ENCODE peak calls at places on chromosomes 7 and 10, in ten cellular contexts. A is OCI-LY7; Q is suprapubic skin; V is CD8-positive, alpha-beta T cell; T is lung; E is fibroblast of lung; C is breast epithelium; U is neural progenitor cell; D is hepatocyte; M is aorta. Y is an unnamed sample. For H3K4me1, the result is how much of the 10 kb centered on the place peaks cover.

GRCh38 chr7:102044984-102045673 is 227.7 kb downstream of the CUX1 start:
- DNase-seq in A (no peak), M (peak), D (peak), E (peak), T (no peak), V (no peak), Q (no peak), C (peak), U (peak), Y (no peak)

GRCh38 chr7:102077081-102077480 is 209.6 kb upstream of the SH2B2 start:
- DNase-seq in T (no peak), D (no peak), V (no peak), C (no peak), U (peak), M (no peak), Q (peak), A (peak), E (no peak), Y (no peak)

GRCh38 chr7:18855796-18856195 is 261.6 kb downstream of the TWIST1 start:
- DNase-seq in Q (no peak), T (no peak), D (no peak), M (no peak), V (no peak), U (no peak), A (no peak), C (no peak), E (peak), Y (no peak)

GRCh38 chr7:83629117-83629880 is 19.6 kb downstream of the SEMA3E start:
- DNase-seq in A (no peak), Q (no peak), U (peak), E (no peak), D (peak), V (no peak), T (no peak), M (peak), C (no peak), Y (no peak)

GRCh38 chr7:101172854-101173751 is 7.0 kb downstream of the NAT16 start:
- DNase-seq in A (no peak), D (peak), T (peak), U (no peak), Q (no peak), E (peak), M (peak), V (no peak), C (peak), Y (peak)

GRCh38 chr7:158735935-158736334 is 31.3 kb upstream of the NCAPG2 start:
- DNase-seq in T (peak), U (no peak), C (no peak), M (no peak), D (no peak), E (no peak), Q (no peak), A (no peak), V (no peak), Y (no peak)

GRCh38 chr10:5575482-5576153 is 50.9 kb downstream of the CALML3 start:
- DNase-seq in V (no peak), C (no peak), E (peak), A (peak), M (peak), T (no peak), D (peak), Q (no peak), U (no peak), Y (no peak)

GRCh38 chr7:81233208-81233940 is 314.5 kb upstream of the SEMA3C start:
- DNase-seq in E (no peak), D (no peak), C (no peak), U (no peak), Q (no peak), M (peak), A (no peak), T (no peak), V (no peak), Y (no peak)

GRCh38 chr7:69018200-69018599 is 580.1 kb upstream of the AUTS2 start:
- DNase-seq in Q (no peak), V (no peak), T (no peak), A (peak), C (no peak), M (no peak), U (peak), D (no peak), E (no peak), Y (no peak)

GRCh38 chr10:627032-627992 is 62.2 kb downstream of the DIP2C start:
- DNase-seq in M (no peak), T (no peak), D (no peak), E (no peak), Q (no peak), C (no peak), A (no peak), U (no peak), V (no peak), Y (no peak)

GRCh38 chr10:43121444-43121843 is 16.8 kb upstream of the CSGALNACT2 start:
- DNase-seq in T (no peak), V (no peak), Q (peak), A (no peak), D (no peak), C (no peak), E (no peak), M (no peak), U (no peak), Y (no peak)

GRCh38 chr10:66218981-66219587 is 706.8 kb upstream of the LRRTM3 start:
- DNase-seq in A (no peak), Q (no peak), T (no peak), D (no peak), U (no peak), V (no peak), M (no peak), C (no peak), E (no peak), Y (no peak)

DNA sequence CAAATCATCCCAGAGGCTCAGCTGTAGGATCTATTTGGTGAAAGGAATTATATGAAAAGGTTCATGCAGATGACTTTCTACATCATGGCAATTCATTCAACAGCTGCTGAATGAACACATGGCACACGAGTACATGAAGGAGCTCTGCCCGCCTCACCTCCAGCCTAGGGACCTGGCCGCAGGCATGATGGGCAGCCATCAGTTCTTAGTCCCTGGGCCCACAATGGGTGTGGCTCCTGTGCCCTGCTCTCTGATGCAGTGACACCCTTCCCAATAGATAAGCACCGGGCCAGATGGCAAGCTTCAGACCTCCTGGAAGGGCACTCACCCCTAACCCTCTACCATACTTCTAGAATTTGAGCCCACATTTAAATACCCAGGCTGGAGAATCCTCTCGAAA is 3.5 kb downstream of the CHST15 start:
- DNase-seq in Q (no peak), D (no peak), V (no peak), U (no peak), C (no peak), M (no peak), E (no peak), A (no peak), T (no peak), Y (no peak)
- H3K4me1 ChIP-seq in Q (half or more), D (under half), V (under half), U (under half), C (under half), M (under half), E (under half), A (half or more), T (under half), Y (under half)

GRCh38 chr7:42454006-42454405 is 217.0 kb upstream of the GLI3 start:
- DNase-seq in C (no peak), V (no peak), E (no peak), Q (no peak), T (no peak), U (no peak), M (no peak), D (peak), A (no peak), Y (no peak)
- H3K4me1 ChIP-seq in C (under half), V (under half), E (under half), Q (under half), T (under half), U (under half), M (under half), D (under half), A (under half), Y (under half)

DNA sequence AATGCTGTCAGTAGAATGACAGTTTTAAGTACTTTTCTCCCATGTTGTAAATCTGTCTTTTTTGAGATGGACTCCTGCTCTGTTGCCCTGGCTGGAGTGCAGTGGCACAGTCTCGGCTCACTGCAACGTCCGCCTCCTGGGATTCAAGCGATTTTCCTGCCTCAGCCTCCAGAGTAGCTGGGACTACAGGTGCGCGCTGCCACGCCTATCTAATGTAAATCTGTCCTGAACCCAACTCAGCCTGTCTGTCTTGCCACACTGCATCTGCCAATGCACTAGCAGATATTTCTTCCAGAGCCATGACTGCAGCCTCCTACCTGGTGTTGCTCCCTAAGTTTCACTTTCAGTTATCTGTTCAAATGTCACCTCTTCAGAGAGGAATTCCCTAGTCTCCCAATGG is 264.1 kb downstream of the PHF14 start:
- DNase-seq in T (no peak), Q (no peak), V (no peak), C (no peak), A (no peak), D (no peak), E (no peak), U (no peak), M (no peak), Y (no peak)
- H3K4me1 ChIP-seq in T (under half), Q (under half), V (under half), C (under half), A (under half), D (under half), E (under half), U (under half), M (under half), Y (under half)

GRCh38 chr7:35802102-35802466 is 1.2 kb downstream of the SEPTIN7 start:
- DNase-seq in M (no peak), E (no peak), V (no peak), Q (no peak), T (no peak), D (no peak), A (no peak), C (no peak), U (no peak), Y (no peak)

GRCh38 chr7:35799846-35800717 is 775 bp upstream of the SEPTIN7 start:
- DNase-seq in V (peak), E (peak), U (peak), Q (peak), T (peak), D (peak), C (peak), M (peak), A (peak), Y (peak)

GRCh38 chr7:35800718-35801391 is at the start of gene SEPTIN7:
- DNase-seq in A (peak), U (peak), C (peak), M (peak), T (peak), E (peak), D (peak), V (peak), Q (peak), Y (peak)

GRCh38 chr7:35802649-35803048 is 1.8 kb downstream of the SEPTIN7 start:
- DNase-seq in E (no peak), C (no peak), Q (no peak), T (no peak), D (no peak), V (peak), M (no peak), U (peak), A (peak), Y (no peak)

GRCh38 chr7:35801392-35802101 is 690 bp downstream of the SEPTIN7 start:
- DNase-seq in D (peak), C (peak), V (peak), U (peak), Q (peak), A (peak), E (peak), M (peak), T (peak), Y (peak)
- H3K4me1 ChIP-seq in D (under half), C (under half), V (under half), U (under half), Q (under half), A (under half), E (under half), M (under half), T (under half), Y (under half)

GRCh38 chr10:6579193-6579903 is 728 bp downstream of the PRKCQ start:
- DNase-seq in V (no peak), D (no peak), A (peak), U (peak), Q (no peak), E (peak), T (no peak), C (no peak), M (no peak), Y (no peak)
- H3K4me1 ChIP-seq in V (half or more), D (under half), A (under half), U (under half), Q (under half), E (under half), T (under half), C (under half), M (under half), Y (under half)